ENCODE peak calls at places on chromosomes 2 and 18, in five cellular contexts. One of them, this sample, is unnamed.
A peak's percentile ranks its signal among the peaks of the same experiment; 100 is the strongest.

GRCh38 chr2:20179755-20180594 is 45.0 kb downstream of the SDC1 start:
- DNase-seq in posterior vena cava: peak; percentile 68
- DNase-seq in NCI-H226: no peak
- DNase-seq in GM10248: no peak
- DNase-seq in kidney: peak; percentile 95
- DNase-seq in this sample: peak; percentile 51

GRCh38 chr2:186771395-186771794 is 77.5 kb downstream of the FAM171B start:
- DNase-seq in NCI-H226: peak; percentile 58
- DNase-seq in kidney: no peak
- DNase-seq in GM10248: no peak
- DNase-seq in posterior vena cava: no peak
- DNase-seq in this sample: no peak

GRCh38 chr2:111042772-111043771 is 77.6 kb upstream of the BCL2L11 start:
- DNase-seq in kidney: peak; percentile 46
- DNase-seq in NCI-H226: no peak
- DNase-seq in GM10248: peak; percentile 67
- DNase-seq in posterior vena cava: no peak
- DNase-seq in this sample: no peak

GRCh38 chr2:71153585-71153984 is 23.2 kb downstream of the MPHOSPH10 start:
- DNase-seq in posterior vena cava: no peak
- DNase-seq in GM10248: no peak
- DNase-seq in NCI-H226: no peak
- DNase-seq in kidney: no peak
- DNase-seq in this sample: no peak

GRCh38 chr18:6004683-6005082 is 109.4 kb upstream of the TMEM200C start:
- DNase-seq in GM10248: no peak
- DNase-seq in kidney: no peak
- DNase-seq in posterior vena cava: no peak
- DNase-seq in NCI-H226: no peak
- DNase-seq in this sample: no peak

GRCh38 chr18:58512161-58512581 is 116.7 kb downstream of the ALPK2 start:
- DNase-seq in kidney: no peak
- DNase-seq in GM10248: no peak
- DNase-seq in posterior vena cava: no peak
- DNase-seq in NCI-H226: no peak
- DNase-seq in this sample: no peak

GRCh38 chr2:116924509-116924908 is 890.0 kb upstream of the DDX18 start:
- DNase-seq in posterior vena cava: no peak
- DNase-seq in NCI-H226: no peak
- DNase-seq in GM10248: no peak
- DNase-seq in kidney: no peak
- DNase-seq in this sample: no peak

GRCh38 chr2:9153589-9153988 is 53.0 kb upstream of the ASAP2 start:
- DNase-seq in posterior vena cava: peak; percentile 85
- DNase-seq in GM10248: no peak
- DNase-seq in kidney: peak; percentile 52
- DNase-seq in NCI-H226: no peak
- DNase-seq in this sample: no peak

GRCh38 chr2:241609859-241610793 is 26.8 kb downstream of the THAP4 start:
- DNase-seq in posterior vena cava: peak; percentile 95
- DNase-seq in GM10248: peak; percentile 95
- DNase-seq in kidney: peak; percentile 95
- DNase-seq in NCI-H226: peak; percentile 84
- DNase-seq in this sample: peak; percentile 91

GRCh38 chr2:159476329-159476728 is 140.0 kb downstream of the BAZ2B start:
- DNase-seq in GM10248: no peak
- DNase-seq in kidney: no peak
- DNase-seq in NCI-H226: no peak
- DNase-seq in posterior vena cava: no peak
- DNase-seq in this sample: no peak

GRCh38 chr2:157336137-157336721 is 10.6 kb upstream of the ERMN start:
- DNase-seq in posterior vena cava: no peak
- DNase-seq in NCI-H226: peak; percentile 40
- DNase-seq in kidney: no peak
- DNase-seq in GM10248: peak; percentile 22
- DNase-seq in this sample: no peak

GRCh38 chr18:66393463-66393862 is 210.4 kb downstream of the CDH19 start:
- DNase-seq in posterior vena cava: no peak
- DNase-seq in kidney: no peak
- DNase-seq in NCI-H226: no peak
- DNase-seq in GM10248: no peak
- DNase-seq in this sample: no peak

GRCh38 chr18:59123588-59124369 is 15.9 kb upstream of the SEC11C start:
- DNase-seq in GM10248: no peak
- DNase-seq in kidney: no peak
- DNase-seq in NCI-H226: peak; percentile 78
- DNase-seq in posterior vena cava: no peak
- DNase-seq in this sample: no peak

GRCh38 chr2:227115761-227116160 is 48.2 kb downstream of the COL4A4 start:
- DNase-seq in NCI-H226: no peak
- DNase-seq in kidney: no peak
- DNase-seq in GM10248: no peak
- DNase-seq in posterior vena cava: no peak
- DNase-seq in this sample: no peak

GRCh38 chr2:169173876-169174275 is 104.5 kb downstream of the DHRS9 start:
- DNase-seq in kidney: no peak
- DNase-seq in posterior vena cava: no peak
- DNase-seq in GM10248: no peak
- DNase-seq in NCI-H226: no peak
- DNase-seq in this sample: no peak

GRCh38 chr2:165629776-165630175 is 160.3 kb downstream of the CSRNP3 start:
- DNase-seq in GM10248: no peak
- DNase-seq in kidney: no peak
- DNase-seq in posterior vena cava: no peak
- DNase-seq in NCI-H226: no peak
- DNase-seq in this sample: no peak

GRCh38 chr2:66573866-66574265 is 138.9 kb downstream of the MEIS1 start:
- DNase-seq in NCI-H226: no peak
- DNase-seq in GM10248: no peak
- DNase-seq in kidney: no peak
- DNase-seq in posterior vena cava: no peak
- DNase-seq in this sample: no peak

GRCh38 chr18:63290456-63291200 is 28.9 kb downstream of the BCL2 start:
- DNase-seq in NCI-H226: no peak
- DNase-seq in kidney: no peak
- DNase-seq in posterior vena cava: no peak
- DNase-seq in GM10248: no peak
- DNase-seq in this sample: no peak

GRCh38 chr18:45775726-45776125 is 49.7 kb upstream of the SIGLEC15 start:
- DNase-seq in GM10248: no peak
- DNase-seq in kidney: no peak
- DNase-seq in posterior vena cava: no peak
- DNase-seq in NCI-H226: no peak
- DNase-seq in this sample: no peak

GRCh38 chr2:174870787-174871186 is 106.5 kb upstream of the CHRNA1 start:
- DNase-seq in kidney: no peak
- DNase-seq in GM10248: no peak
- DNase-seq in posterior vena cava: no peak
- DNase-seq in NCI-H226: no peak
- DNase-seq in this sample: no peak

GRCh38 chr2:105179469-105180372 is 61.8 kb upstream of the GPR45 start:
- DNase-seq in NCI-H226: peak; percentile 80
- DNase-seq in GM10248: peak; percentile 41
- DNase-seq in posterior vena cava: no peak
- DNase-seq in kidney: peak; percentile 79
- DNase-seq in this sample: no peak

GRCh38 chr2:54122939-54123338 is 7.5 kb downstream of the ACYP2 start:
- DNase-seq in NCI-H226: no peak
- DNase-seq in posterior vena cava: no peak
- DNase-seq in kidney: no peak
- DNase-seq in GM10248: no peak
- DNase-seq in this sample: no peak

GRCh38 chr2:96423866-96424265 is 81.3 kb downstream of the NEURL3 start:
- DNase-seq in posterior vena cava: no peak
- DNase-seq in NCI-H226: no peak
- DNase-seq in GM10248: no peak
- DNase-seq in kidney: no peak
- DNase-seq in this sample: no peak

GRCh38 chr2:102271844-102272243 is 39.5 kb upstream of the IL1RL1 start:
- DNase-seq in posterior vena cava: no peak
- DNase-seq in kidney: no peak
- DNase-seq in GM10248: no peak
- DNase-seq in NCI-H226: no peak
- DNase-seq in this sample: no peak

GRCh38 chr2:230885467-230886130 is 20.9 kb downstream of the ITM2C start:
- DNase-seq in kidney: peak; percentile 66
- DNase-seq in posterior vena cava: no peak
- DNase-seq in GM10248: peak; percentile 74
- DNase-seq in NCI-H226: no peak
- DNase-seq in this sample: no peak

GRCh38 chr2:226792155-226792871 is 7.3 kb downstream of the IRS1 start:
- DNase-seq in kidney: no peak
- DNase-seq in GM10248: no peak
- DNase-seq in NCI-H226: no peak
- DNase-seq in posterior vena cava: no peak
- DNase-seq in this sample: no peak

This sample was measured in cardiac septum.